ENCODE peak calls at places on chromosomes 1 and 21, in nine cellular contexts. N is ELR, Y is right lobe of liver, W is HTR-8/SVneo, J is NCI-H1092, D is H54, T is mucosa of gallbladder, R is fibroblast of lung, U is glutamatergic neuron. X is an unnamed sample.

GRCh38 chr1:244962140-244962539 is 97.8 kb upstream of the HNRNPU start:
- DNase-seq in N (no peak), Y (no peak), W (no peak), J (no peak), D (no peak), T (no peak), R (no peak), U (no peak), X (no peak)

GRCh38 chr1:87402192-87403046 is 73.7 kb downstream of the LMO4 start:
- DNase-seq in N (no peak), Y (no peak), W (no peak), J (no peak), D (no peak), T (no peak), R (peak; percentile 88), U (no peak), X (no peak)

GRCh38 chr1:221845650-221846371 is 103.9 kb upstream of the DUSP10 start:
- DNase-seq in N (no peak), Y (peak; percentile 62), W (peak; percentile 15), J (peak; percentile 82), D (no peak), T (peak; percentile 70), R (peak; percentile 16), U (no peak), X (no peak)

GRCh38 chr1:28508435-28508754 is 2.6 kb downstream of the RCC1 start:
- DNase-seq in N (peak; percentile 36), Y (no peak), W (no peak), J (no peak), D (no peak), T (no peak), R (no peak), U (no peak), X (no peak)

GRCh38 chr21:42092805-42093590 is 21.9 kb downstream of the UMODL1 start:
- DNase-seq in N (no peak), Y (no peak), W (no peak), J (no peak), D (no peak), T (no peak), R (peak; percentile 72), U (peak; percentile 40), X (no peak)

GRCh38 chr1:16904560-16905111 is 8.9 kb downstream of the RNU1-2 start:
- DNase-seq in N (peak; percentile 99), Y (peak; percentile 98), W (peak; percentile 84), J (peak; percentile 99), D (peak; percentile 94), T (peak; percentile 96), R (peak; percentile 96), U (peak; percentile 100), X (peak; percentile 92)

GRCh38 chr21:32216293-32216692 is 62.6 kb downstream of the MIS18A start:
- DNase-seq in N (no peak), Y (no peak), W (no peak), J (no peak), D (no peak), T (no peak), R (no peak), U (no peak), X (peak; percentile 59)

GRCh38 chr1:54153548-54154439 is 994 bp upstream of the CDCP2 start:
- DNase-seq in N (peak; percentile 29), Y (peak; percentile 81), W (peak; percentile 47), J (no peak), D (peak; percentile 49), T (peak; percentile 81), R (peak; percentile 64), U (peak; percentile 63), X (peak; percentile 20)

GRCh38 chr1:41851589-41851988 is 67.1 kb downstream of the HIVEP3 start:
- DNase-seq in N (peak; percentile 91), Y (no peak), W (peak; percentile 76), J (no peak), D (peak; percentile 57), T (no peak), R (peak; percentile 91), U (no peak), X (peak; percentile 59)

GRCh38 chr1:196372896-196373536 is 235.2 kb downstream of the KCNT2 start:
- DNase-seq in N (peak; percentile 66), Y (no peak), W (peak; percentile 4), J (no peak), D (no peak), T (no peak), R (peak; percentile 16), U (no peak), X (peak; percentile 21)

GRCh38 chr1:66475940-66476339 is 58.0 kb upstream of the SGIP1 start:
- DNase-seq in N (no peak), Y (no peak), W (no peak), J (no peak), D (no peak), T (no peak), R (no peak), U (peak; percentile 22), X (no peak)

GRCh38 chr1:193539731-193540459 is 353.5 kb upstream of the B3GALT2 start:
- DNase-seq in N (no peak), Y (no peak), W (no peak), J (no peak), D (no peak), T (no peak), R (no peak), U (no peak), X (no peak)

GRCh38 chr1:63318255-63319068 is 3.9 kb upstream of the FOXD3 start:
- DNase-seq in N (no peak), Y (no peak), W (no peak), J (no peak), D (no peak), T (no peak), R (no peak), U (no peak), X (no peak)

GRCh38 chr1:235910357-235911299 is 43.9 kb upstream of the LYST start:
- DNase-seq in N (peak; percentile 99), Y (no peak), W (peak; percentile 82), J (no peak), D (peak; percentile 51), T (no peak), R (peak; percentile 99), U (no peak), X (peak; percentile 89)

GRCh38 chr1:15949453-15950245 is 26.3 kb downstream of the ZBTB17 start:
- DNase-seq in N (peak; percentile 98), Y (peak; percentile 70), W (peak; percentile 69), J (no peak), D (peak; percentile 87), T (peak; percentile 86), R (peak; percentile 98), U (no peak), X (peak; percentile 62)

GRCh38 chr21:38819719-38820147 is 14.0 kb downstream of the ETS2 start:
- DNase-seq in N (peak; percentile 86), Y (peak; percentile 50), W (peak; percentile 71), J (no peak), D (peak; percentile 85), T (peak; percentile 78), R (peak; percentile 88), U (no peak), X (no peak)

GRCh38 chr1:26820784-26821269 is 5.7 kb upstream of the ZDHHC18 start:
- DNase-seq in N (no peak), Y (no peak), W (no peak), J (no peak), D (no peak), T (no peak), R (no peak), U (no peak), X (no peak)

X was measured in foreskin melanocyte.